ENCODE peak calls at places on chromosomes 5 and 9, in five cellular contexts. A is CD8-positive, alpha-beta T cell; X is HepG2; L is MM.1S; H is NB4. N is an unnamed sample.

GRCh38 chr5:10626473-10627013 is 62.7 kb downstream of the ANKRD33B start:
- DNase-seq in A (no peak), X (no peak), L (no peak), H (peak), N (no peak)

GRCh38 chr9:16312962-16313546 is 557.4 kb downstream of the BNC2 start:
- DNase-seq in A (no peak), X (no peak), L (no peak), H (no peak), N (no peak)

GRCh38 chr9:127578952-127579853 is 32.9 kb upstream of the STXBP1 start:
- DNase-seq in A (peak), X (peak), L (no peak), H (peak), N (no peak)

GRCh38 chr5:132812123-132812948 is 766 bp upstream of the SOWAHA start:
- DNase-seq in A (no peak), X (no peak), L (no peak), H (no peak), N (no peak)

GRCh38 chr5:168578506-168579205 is 512 bp downstream of the PANK3 start:
- DNase-seq in A (no peak), X (peak), L (peak), H (no peak), N (no peak)

GRCh38 chr9:86321373-86321772 is 32.8 kb downstream of the TUT7 start:
- DNase-seq in A (no peak), X (no peak), L (no peak), H (no peak), N (no peak)

GRCh38 chr9:3567988-3568387 is 42.2 kb upstream of the RFX3 start:
- DNase-seq in A (no peak), X (no peak), L (no peak), H (no peak), N (no peak)

GRCh38 chr5:72203251-72203845 is 96.1 kb downstream of the MAP1B start:
- DNase-seq in A (no peak), X (no peak), L (no peak), H (no peak), N (no peak)

GRCh38 chr5:31393126-31393525 is 138.8 kb downstream of the DROSHA start:
- DNase-seq in A (no peak), X (no peak), L (no peak), H (peak), N (no peak)

GRCh38 chr5:77623341-77623740 is 15.2 kb downstream of the OTP start:
- DNase-seq in A (no peak), X (no peak), L (no peak), H (no peak), N (no peak)

GRCh38 chr5:81335946-81336345 is 34.6 kb downstream of the ZCCHC9 start:
- DNase-seq in A (no peak), X (no peak), L (no peak), H (no peak), N (no peak)

GRCh38 chr5:113693621-113694130 is 180.2 kb downstream of the YTHDC2 start:
- DNase-seq in A (no peak), X (no peak), L (no peak), H (no peak), N (no peak)

GRCh38 chr5:142839711-142840441 is 69.7 kb downstream of the ARHGAP26 start:
- DNase-seq in A (no peak), X (no peak), L (no peak), H (peak), N (no peak)

GRCh38 chr5:147508711-147509040 is 1.2 kb downstream of the DPYSL3 start:
- DNase-seq in A (no peak), X (no peak), L (no peak), H (no peak), N (no peak)

GRCh38 chr5:147510885-147511284 is 1.0 kb upstream of the DPYSL3 start:
- DNase-seq in A (no peak), X (no peak), L (no peak), H (no peak), N (no peak)

GRCh38 chr5:147509041-147509709 is 693 bp downstream of the DPYSL3 start:
- DNase-seq in A (no peak), X (no peak), L (no peak), H (no peak), N (no peak)

GRCh38 chr5:147507480-147508126 is 2.3 kb downstream of the DPYSL3 start:
- DNase-seq in A (no peak), X (no peak), L (no peak), H (no peak), N (no peak)

GRCh38 chr5:147509710-147510651 is at the start of gene DPYSL3:
- DNase-seq in A (no peak), X (no peak), L (no peak), H (no peak), N (peak)
- TF ChIP-seq CTCF in A (no peak), X (no peak), L (no peak), H (no peak), N (no peak)

GRCh38 chr5:163695817-163696216 is 190.4 kb downstream of the MAT2B start:
- DNase-seq in A (no peak), X (no peak), L (no peak), H (no peak), N (no peak)

DNA sequence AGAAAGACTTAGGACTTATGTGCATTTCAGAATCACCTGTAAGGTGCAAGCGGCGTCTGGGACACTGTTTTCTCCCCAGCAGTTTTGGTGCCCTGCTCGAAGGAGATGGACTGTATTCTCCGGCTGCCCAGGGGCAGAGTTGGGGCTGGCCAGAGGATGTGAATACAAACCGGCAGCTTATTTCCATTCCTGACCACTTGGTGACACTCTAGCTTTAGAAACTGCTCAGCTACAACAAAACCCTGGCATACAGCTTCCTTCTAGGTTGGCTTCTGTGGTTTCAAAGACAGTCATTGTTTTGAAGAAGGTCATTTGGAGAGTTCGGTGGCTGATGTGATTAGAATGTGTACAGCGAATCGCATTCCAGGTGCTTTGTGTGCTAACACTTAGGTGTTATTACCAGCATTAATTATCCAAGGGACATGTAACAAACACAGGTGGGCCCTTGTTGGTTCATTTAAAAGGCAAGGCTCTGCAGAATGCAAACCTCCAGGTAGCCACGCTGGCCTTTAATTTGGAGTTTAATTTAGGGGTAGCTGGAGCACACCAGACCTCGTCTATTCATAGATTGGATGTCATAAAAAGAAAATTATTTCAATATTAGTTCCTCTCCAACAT is 191.0 kb downstream of the MAT2B start:
- DNase-seq in A (no peak), X (peak), L (peak), H (peak), N (peak)
- TF ChIP-seq CTCF in A (no peak), X (peak), L (peak), H (peak), N (peak)

GRCh38 chr5:134545070-134545868 is 19.8 kb downstream of the JADE2 start:
- DNase-seq in A (peak), X (no peak), L (no peak), H (peak), N (no peak)
- TF ChIP-seq CTCF in A (no peak), X (no peak), L (no peak), H (no peak), N (no peak)

DNA sequence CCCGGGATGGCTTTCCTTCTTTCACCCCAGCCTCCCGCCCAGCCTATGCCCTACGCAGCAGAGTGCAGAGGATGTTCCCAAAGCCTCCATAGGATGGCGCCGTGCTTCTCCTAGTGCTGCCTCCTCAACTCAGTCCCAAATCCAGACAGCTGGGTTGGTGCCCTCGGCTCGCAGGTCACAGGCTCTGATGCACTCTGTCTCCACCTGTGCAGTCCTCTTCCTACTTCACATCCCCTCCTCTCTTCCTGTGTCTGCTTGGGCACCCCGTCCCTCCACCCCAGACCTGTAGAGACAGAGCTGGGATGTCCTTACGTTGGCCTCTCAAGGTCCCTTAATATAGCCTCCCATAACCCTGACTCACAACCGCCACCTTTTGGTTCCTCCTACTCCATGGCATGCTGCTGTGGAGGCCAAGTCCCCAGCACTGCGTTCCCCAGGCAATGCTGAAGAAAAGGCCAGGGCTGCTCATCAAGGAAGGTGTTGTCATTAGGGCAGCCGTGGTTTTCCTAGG is 314.4 kb downstream of the GADD45G start:
- DNase-seq in A (no peak), X (peak), L (peak), H (peak), N (peak)
- TF ChIP-seq CTCF in A (no peak), X (peak), L (peak), H (peak), N (peak)

GRCh38 chr9:91758491-91758981 is 191.5 kb downstream of the ROR2 start:
- DNase-seq in A (no peak), X (peak), L (peak), H (peak), N (peak)
- TF ChIP-seq CTCF in A (no peak), X (peak), L (peak), H (peak), N (peak)

DNA sequence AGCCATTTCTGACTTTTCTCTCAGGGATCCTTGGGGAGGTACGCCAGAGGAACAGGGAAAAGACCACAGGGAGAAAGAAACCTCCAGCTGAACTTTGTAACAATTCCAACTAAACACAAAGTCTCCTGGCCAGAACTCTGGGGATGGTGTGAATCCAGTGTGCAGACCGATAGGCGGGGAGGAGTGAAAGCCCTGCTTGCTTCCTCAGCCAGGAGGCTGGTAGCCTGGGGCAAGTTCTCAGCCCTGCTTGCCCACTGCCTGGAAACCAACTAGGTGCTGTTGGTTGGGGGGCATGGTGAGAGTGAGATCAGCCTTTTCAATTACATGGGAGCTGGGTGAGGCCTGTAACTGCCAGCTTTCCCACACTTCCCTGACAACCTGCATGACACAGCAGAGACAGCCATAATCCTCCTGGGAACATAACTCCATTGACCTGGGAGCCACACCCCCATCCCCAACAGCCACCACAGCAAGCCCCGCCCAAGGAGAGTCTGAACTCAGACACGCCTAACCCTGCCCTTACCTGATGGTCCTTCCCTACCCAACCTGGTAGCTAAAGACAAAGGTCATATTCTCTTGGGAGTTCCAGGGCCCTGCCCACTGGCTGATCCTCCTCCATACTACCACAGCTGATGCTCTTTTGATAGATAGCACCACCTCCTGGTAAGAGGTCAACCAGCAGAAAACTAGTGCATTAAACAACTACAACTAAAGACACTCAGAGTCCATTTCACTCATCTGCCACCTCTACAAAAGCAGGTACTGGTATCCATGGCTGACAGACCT is 100.1 kb upstream of the TNFAIP8 start:
- DNase-seq in A (no peak), X (peak), L (peak), H (peak), N (no peak)
- TF ChIP-seq CTCF in A (no peak), X (peak), L (peak), H (no peak), N (peak)

GRCh38 chr5:110726249-110727024 is at the start of gene TMEM232:
- DNase-seq in A (peak), X (peak), L (peak), H (no peak), N (no peak)

DNA sequence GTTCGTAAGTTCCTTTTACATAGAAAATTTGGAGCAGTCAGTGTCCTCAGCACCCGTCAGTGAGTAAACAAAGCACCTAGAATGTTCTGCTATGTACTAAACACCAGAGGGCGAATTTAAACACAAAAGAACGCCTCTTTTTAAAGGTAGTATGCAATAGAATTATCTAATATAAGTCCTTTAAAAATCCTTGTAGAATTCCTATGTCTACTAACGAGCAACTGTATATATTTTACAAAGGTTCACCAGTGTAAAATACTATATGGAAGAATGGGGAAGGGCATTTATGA is 499 bp upstream of the TMEM232 start:
- DNase-seq in A (no peak), X (peak), L (peak), H (no peak), N (no peak)
- TF ChIP-seq CTCF in A (no peak), X (no peak), L (peak), H (no peak), N (no peak)

DNA sequence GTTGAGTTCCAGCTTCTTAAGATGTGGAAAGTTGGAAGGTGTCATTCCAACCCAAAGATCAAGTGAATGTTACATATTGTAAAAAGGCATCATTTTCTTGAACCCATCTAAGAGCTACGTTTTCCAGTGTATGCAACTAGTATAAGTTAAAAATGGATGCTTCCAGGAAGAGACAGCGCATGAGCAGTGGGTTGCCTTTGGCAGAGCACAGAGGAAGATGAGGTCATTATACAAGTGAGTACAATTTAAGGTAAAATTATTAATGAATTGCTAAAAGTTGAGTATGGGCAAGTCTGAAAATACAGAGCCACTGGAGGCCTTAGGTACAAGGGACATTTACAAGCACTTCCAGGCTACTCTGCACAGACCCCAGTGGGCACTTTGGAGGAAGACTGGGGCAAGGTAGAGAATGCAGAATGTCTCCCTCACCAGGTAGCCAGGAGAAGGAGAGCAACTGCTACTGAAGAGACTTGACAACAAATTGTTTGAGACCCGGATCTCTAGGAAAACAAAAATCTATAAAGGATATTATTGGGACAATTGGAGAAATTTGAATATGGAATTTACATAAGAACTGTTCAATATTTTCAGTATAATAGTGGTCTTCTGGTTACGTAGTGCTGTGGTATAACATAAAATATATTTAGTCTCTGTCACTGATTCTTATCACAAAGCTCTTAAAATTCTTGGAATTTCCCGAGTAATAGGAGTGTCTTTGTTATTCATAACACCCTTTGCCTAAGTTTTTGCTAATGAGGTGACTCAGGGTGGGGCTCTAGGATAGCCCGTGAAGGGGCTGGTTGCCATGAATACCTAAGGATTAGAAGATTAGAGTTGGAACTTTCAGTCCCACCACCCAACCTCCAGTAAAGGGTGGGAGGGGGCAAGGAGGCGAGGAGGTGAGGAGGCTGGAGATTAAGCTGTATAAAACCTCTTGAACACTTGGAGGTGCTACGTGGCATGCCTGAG is 129.9 kb upstream of the FER start:
- DNase-seq in A (no peak), X (no peak), L (no peak), H (no peak), N (no peak)
- TF ChIP-seq CTCF in A (no peak), X (no peak), L (no peak), H (no peak), N (no peak)

DNA sequence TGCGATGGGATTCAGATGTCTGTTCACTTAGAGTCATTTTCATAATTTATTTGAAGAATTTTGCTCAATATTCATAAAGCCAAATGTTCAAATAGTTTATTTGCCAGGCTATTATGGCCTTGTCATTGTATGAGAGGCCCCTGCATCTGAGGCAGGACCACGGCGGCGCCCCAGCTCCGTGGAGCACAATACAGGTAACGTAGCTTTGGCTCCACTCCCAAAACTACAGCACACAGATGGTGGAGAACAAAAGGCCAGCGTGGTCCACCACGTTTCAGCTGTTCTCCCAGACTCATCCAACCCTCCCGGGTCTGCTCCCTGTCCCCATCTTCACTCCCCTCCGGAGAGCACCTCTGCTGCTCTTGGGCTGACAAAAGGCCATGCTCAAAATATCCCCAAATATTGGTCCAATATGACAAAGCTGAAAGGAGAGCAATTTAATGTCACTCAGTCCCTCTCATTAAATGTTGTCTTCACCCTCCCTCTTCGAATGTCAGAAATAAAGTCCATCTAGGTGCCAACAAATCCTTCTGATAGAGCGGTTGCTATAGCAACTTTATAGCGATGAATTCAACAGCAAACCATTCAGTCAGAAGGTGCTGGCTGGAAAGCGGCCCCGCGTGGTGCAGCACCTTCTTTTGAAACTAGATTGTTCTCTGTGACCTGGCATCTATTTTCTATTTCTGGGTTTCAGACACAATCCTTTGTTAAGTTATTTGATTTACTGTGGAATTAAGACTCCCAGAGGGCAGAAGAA is 504.3 kb downstream of the ARHGEF28 start:
- DNase-seq in A (no peak), X (no peak), L (no peak), H (no peak), N (no peak)
- TF ChIP-seq CTCF in A (no peak), X (no peak), L (no peak), H (no peak), N (no peak)